ENCODE peak calls at places on chromosome 2, in nine cellular contexts. R is body of pancreas, Z is omental fat pad, K is fibroblast of the aortic adventitia, B is upper lobe of left lung, V is GM06990, X is Calu3, C is colonic mucosa, Q is fibroblast of lung. O is an unnamed sample.

GRCh38 chr2:96175951-96176350 is 30.7 kb upstream of the DUSP2 start:
- DNase-seq in C (no peak), V (no peak), R (no peak), B (no peak), Q (peak; percentile 81), X (no peak), K (peak; percentile 49), Z (no peak), O (no peak)

GRCh38 chr2:207463433-207463832 is 66.3 kb upstream of the CREB1 start:
- DNase-seq in B (no peak), R (no peak), V (no peak), Z (no peak), X (no peak), K (no peak), C (no peak), Q (no peak), O (no peak)

GRCh38 chr2:167294775-167295140 is 406.5 kb downstream of the XIRP2 start:
- DNase-seq in R (no peak), C (no peak), X (no peak), Q (no peak), V (no peak), Z (no peak), B (no peak), K (no peak), O (no peak)

GRCh38 chr2:65199194-65199593 is 28.4 kb upstream of the ACTR2 start:
- DNase-seq in R (no peak), Z (no peak), Q (no peak), B (no peak), C (no peak), K (no peak), X (no peak), V (no peak), O (no peak)

GRCh38 chr2:159807183-159808037 is 9.4 kb upstream of the CD302 start:
- DNase-seq in C (peak; percentile 44), K (peak; percentile 65), V (no peak), R (peak; percentile 59), Z (no peak), X (peak; percentile 54), Q (peak; percentile 46), B (no peak), O (no peak)

GRCh38 chr2:104872034-104872865 is 18.3 kb downstream of the POU3F3 start:
- DNase-seq in V (no peak), B (no peak), Z (no peak), X (no peak), Q (peak; percentile 50), C (no peak), K (no peak), R (no peak), O (no peak)

GRCh38 chr2:171383141-171383540 is 50.6 kb downstream of the METTL8 start:
- DNase-seq in K (peak; percentile 15), R (no peak), Z (no peak), B (no peak), Q (peak; percentile 16), C (no peak), V (no peak), X (no peak), O (no peak)

GRCh38 chr2:42906557-42907380 is 114.4 kb upstream of the HAAO start:
- DNase-seq in X (peak; percentile 41), R (no peak), Z (peak; percentile 21), B (no peak), Q (peak; percentile 65), V (no peak), C (peak; percentile 51), K (peak; percentile 63), O (no peak)

GRCh38 chr2:112787729-112788401 is 3.6 kb upstream of the IL1A start:
- DNase-seq in V (no peak), C (no peak), R (no peak), K (no peak), X (no peak), B (no peak), Z (no peak), Q (no peak), O (no peak)

GRCh38 chr2:216683846-216684245 is 11.5 kb downstream of the IGFBP5 start:
- DNase-seq in X (no peak), B (peak; percentile 56), Q (peak; percentile 76), Z (peak; percentile 54), K (peak; percentile 98), R (peak; percentile 44), C (no peak), V (no peak), O (no peak)

GRCh38 chr2:65349863-65350262 is 82.5 kb downstream of the SPRED2 start:
- DNase-seq in X (peak; percentile 11), Z (peak; percentile 79), C (peak; percentile 84), V (no peak), B (peak; percentile 48), R (peak; percentile 65), Q (peak; percentile 79), K (peak; percentile 81), O (no peak)

GRCh38 chr2:170361359-170361936 is 183.5 kb downstream of the MYO3B start:
- DNase-seq in X (peak; percentile 56), V (peak; percentile 23), R (peak; percentile 67), B (peak; percentile 39), C (peak; percentile 61), K (peak; percentile 49), Z (no peak), Q (peak; percentile 38), O (no peak)

GRCh38 chr2:26317377-26318105 is 28.4 kb upstream of the SELENOI start:
- DNase-seq in B (no peak), Z (no peak), R (no peak), X (no peak), Q (no peak), C (no peak), V (no peak), K (no peak), O (no peak)

DNA sequence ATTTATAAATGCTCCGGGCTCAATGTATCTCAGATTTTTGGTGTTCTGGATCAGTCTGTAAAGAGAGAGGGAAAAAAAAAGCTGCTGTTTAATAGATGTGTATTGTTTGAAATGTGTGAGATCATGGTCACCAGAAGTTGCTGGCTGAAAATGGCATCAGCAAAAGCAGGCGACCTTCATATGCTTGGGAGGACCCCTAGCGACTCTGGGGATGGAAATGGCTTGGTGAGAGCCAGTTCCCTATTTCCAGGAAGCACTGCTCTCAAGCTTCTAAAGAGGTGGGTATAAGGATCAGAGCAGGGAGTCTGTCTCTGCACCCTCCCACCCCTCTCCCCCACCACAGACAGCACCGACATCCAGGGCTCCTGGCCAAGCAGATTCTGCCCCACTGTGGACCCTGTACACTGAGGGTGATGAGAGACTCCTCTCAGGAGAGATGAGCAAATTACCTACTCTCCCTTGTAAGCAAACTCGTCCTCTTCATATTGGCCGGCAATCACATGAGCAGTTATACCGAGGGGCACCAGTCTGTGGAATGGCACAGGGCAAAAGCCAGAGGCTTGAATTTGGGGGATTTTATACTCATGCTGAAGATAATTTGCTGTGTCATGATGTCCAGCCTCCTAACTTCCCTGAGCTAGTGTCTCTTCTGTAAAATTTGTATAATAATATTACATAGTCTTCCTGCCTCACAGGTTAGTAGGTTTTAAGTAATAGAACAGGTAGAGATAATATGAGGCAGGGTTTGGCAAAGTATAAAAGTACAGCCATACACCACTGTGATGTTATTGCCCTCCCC is 29.6 kb downstream of the LHCGR start:
- DNase-seq in C (no peak), Z (no peak), X (no peak), B (no peak), R (no peak), K (no peak), Q (no peak), V (no peak), O (no peak)
- TF ChIP-seq CTCF in C (no peak), Z (no peak), X (no peak), B (no peak), R (no peak), K (no peak), Q (peak; percentile 14), V (no peak), O (no peak)

GRCh38 chr2:85561280-85562212 is at the start of gene GGCX:
- DNase-seq in Z (peak; percentile 83), V (peak; percentile 96), Q (peak; percentile 95), K (peak; percentile 88), C (peak; percentile 98), R (peak; percentile 97), B (peak; percentile 97), X (peak; percentile 92), O (peak; percentile 84)
- TF ChIP-seq CTCF in Z (no peak), V (no peak), Q (no peak), K (no peak), C (no peak), R (peak; percentile 63), B (peak; percentile 67), X (no peak), O (no peak)

GRCh38 chr2:73264332-73264606 is 20.0 kb downstream of the FBXO41 start:
- DNase-seq in Q (no peak), R (no peak), Z (no peak), X (no peak), V (no peak), K (no peak), B (no peak), C (no peak), O (no peak)

GRCh38 chr2:73264783-73265182 is 19.5 kb downstream of the FBXO41 start:
- DNase-seq in K (no peak), V (no peak), X (no peak), Z (no peak), C (no peak), R (no peak), Q (no peak), B (no peak), O (no peak)

GRCh38 chr2:73267008-73267407 is 17.3 kb downstream of the FBXO41 start:
- DNase-seq in X (no peak), C (no peak), Q (no peak), Z (no peak), R (no peak), V (no peak), K (no peak), B (no peak), O (no peak)

GRCh38 chr2:73266061-73266891 is 18.0 kb downstream of the FBXO41 start:
- DNase-seq in X (no peak), B (no peak), Z (no peak), R (no peak), V (no peak), K (no peak), Q (peak; percentile 44), C (no peak), O (no peak)

DNA sequence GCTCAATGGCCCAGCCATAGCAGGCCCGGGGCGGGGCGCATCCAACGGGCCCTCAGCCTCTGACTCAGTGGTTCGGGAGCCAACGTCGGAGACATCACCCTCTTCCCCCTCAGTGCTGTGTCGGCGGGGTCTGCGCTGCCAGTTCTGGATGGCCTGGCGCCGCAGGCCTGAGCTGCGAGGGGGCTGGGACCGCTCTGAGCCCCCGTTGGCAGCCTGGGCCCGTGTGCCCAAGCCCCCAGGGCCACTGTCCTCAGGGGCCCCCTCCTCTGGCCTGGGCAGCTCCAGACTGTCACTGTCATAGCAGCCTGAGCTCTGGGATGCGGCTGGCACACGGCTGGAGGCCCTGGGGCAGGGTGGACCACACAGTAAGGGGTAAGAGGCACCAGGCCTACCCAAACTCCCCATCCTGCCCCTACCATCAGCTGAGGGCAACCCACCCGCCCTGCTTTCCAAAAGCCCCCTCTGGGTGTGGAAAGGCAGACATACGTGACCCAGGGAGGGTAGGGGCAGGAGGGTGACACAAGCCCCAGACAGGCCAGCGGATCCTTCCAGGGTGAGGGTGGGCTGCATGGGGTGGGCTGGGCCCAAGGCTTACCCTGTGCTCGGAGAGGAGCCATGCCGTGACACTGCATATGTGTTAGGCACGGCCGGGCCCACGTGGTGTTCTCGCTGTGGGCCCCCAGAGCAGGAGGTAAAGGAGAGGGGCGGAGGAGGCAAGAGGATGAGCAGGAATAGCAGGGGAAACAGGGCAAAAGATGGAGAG is 18.8 kb downstream of the FBXO41 start:
- DNase-seq in Q (no peak), Z (no peak), X (no peak), V (no peak), C (no peak), B (no peak), R (no peak), K (no peak), O (no peak)
- TF ChIP-seq CTCF in Q (no peak), Z (no peak), X (no peak), V (no peak), C (no peak), B (no peak), R (no peak), K (no peak), O (no peak)

GRCh38 chr2:8627692-8628085 is 54.2 kb upstream of the ID2 start:
- DNase-seq in R (no peak), B (no peak), Q (no peak), K (no peak), V (no peak), X (peak; percentile 80), C (peak; percentile 93), Z (no peak), O (no peak)
- TF ChIP-seq CTCF in R (no peak), B (no peak), Q (no peak), K (no peak), V (no peak), X (peak; percentile 32), C (peak; percentile 23), Z (no peak), O (no peak)

O was measured in activated B cell treated with CpG ODN at 0.5 μM for 24 hours.